ENCODE peak calls at places on chromosome 16, in six cellular contexts. E is RPMI7951, Q is caudate nucleus, F is lower leg skin, A is NB4, W is astrocyte of the spinal cord. O is an unnamed sample.

GRCh38 chr16:87344165-87344930 is 27.2 kb upstream of the C16orf95 start:
- DNase-seq in Q (no peak), F (no peak), A (no peak), E (no peak), W (peak; percentile 27), O (peak; percentile 66)

GRCh38 chr16:72673118-72673517 is 374.8 kb downstream of the ZFHX3 start:
- DNase-seq in F (no peak), E (no peak), A (peak; percentile 27), W (no peak), Q (no peak), O (no peak)

GRCh38 chr16:2278956-2279800 is 11.3 kb upstream of the RNPS1 start:
- DNase-seq in E (no peak), F (no peak), W (no peak), A (no peak), Q (no peak), O (no peak)

GRCh38 chr16:79053577-79053976 is 547.0 kb downstream of the MAF start:
- DNase-seq in A (no peak), Q (no peak), F (no peak), W (no peak), E (no peak), O (peak; percentile 10)

GRCh38 chr16:58418601-58419000 is 26.3 kb downstream of the GINS3 start:
- DNase-seq in Q (no peak), A (peak; percentile 50), W (no peak), F (no peak), E (peak; percentile 91), O (no peak)

GRCh38 chr16:11585460-11586374 is 1.0 kb downstream of the LITAF start:
- DNase-seq in F (no peak), E (no peak), W (no peak), Q (peak; percentile 22), A (peak; percentile 54), O (peak; percentile 66)

GRCh38 chr16:54163197-54163843 is 123.3 kb downstream of the IRX3 start:
- DNase-seq in Q (no peak), A (no peak), E (no peak), W (no peak), F (peak; percentile 52), O (no peak)

GRCh38 chr16:69796285-69797118 is 34.4 kb downstream of the WWP2 start:
- DNase-seq in E (peak; percentile 56), A (peak; percentile 61), Q (peak; percentile 12), W (peak; percentile 79), F (no peak), O (peak; percentile 66)

GRCh38 chr16:67649494-67649931 is 4.6 kb downstream of the CARMIL2 start:
- DNase-seq in Q (no peak), E (peak; percentile 34), W (no peak), F (no peak), A (no peak), O (peak; percentile 99)

GRCh38 chr16:27220991-27221390 is 17.7 kb downstream of the KDM8 start:
- DNase-seq in W (no peak), Q (no peak), F (no peak), A (no peak), E (no peak), O (no peak)

GRCh38 chr16:57824880-57825279 is 22.6 kb upstream of the KIFC3 start:
- DNase-seq in A (no peak), Q (no peak), E (no peak), W (no peak), F (no peak), O (no peak)

GRCh38 chr16:67241008-67241900 is 6.0 kb downstream of the FHOD1 start:
- DNase-seq in Q (no peak), F (no peak), E (peak; percentile 98), W (peak; percentile 75), A (no peak), O (peak; percentile 74)

GRCh38 chr16:20938426-20938825 is 37.9 kb downstream of the LYRM1 start:
- DNase-seq in F (no peak), W (peak; percentile 52), E (peak; percentile 49), A (no peak), Q (no peak), O (no peak)

GRCh38 chr16:76292218-76292617 is 15.0 kb downstream of the CNTNAP4 start:
- DNase-seq in E (no peak), A (no peak), W (no peak), Q (no peak), F (no peak), O (no peak)

GRCh38 chr16:30951785-30952184 is 2.9 kb downstream of the ORAI3 start:
- DNase-seq in E (no peak), Q (no peak), A (no peak), W (peak; percentile 55), F (peak; percentile 93), O (no peak)

GRCh38 chr16:870856-871561 is 70.5 kb upstream of the GNG13 start:
- DNase-seq in E (no peak), Q (no peak), F (no peak), W (no peak), A (no peak), O (no peak)

GRCh38 chr16:55494994-55495421 is 13.9 kb upstream of the LPCAT2 start:
- DNase-seq in W (peak; percentile 91), E (peak; percentile 97), F (peak; percentile 83), Q (peak; percentile 42), A (peak; percentile 63), O (peak; percentile 66)

GRCh38 chr16:53707671-53708070 is 3.7 kb downstream of the FTO start:
- DNase-seq in E (no peak), F (no peak), A (peak; percentile 67), Q (no peak), W (no peak), O (no peak)

GRCh38 chr16:12087901-12088364 is 111.4 kb downstream of the SNX29 start:
- DNase-seq in E (no peak), A (no peak), Q (no peak), W (no peak), F (peak; percentile 79), O (no peak)

GRCh38 chr16:25291580-25291979 is 33.9 kb upstream of the ZKSCAN2 start:
- DNase-seq in W (no peak), Q (no peak), A (no peak), E (no peak), F (no peak), O (no peak)

GRCh38 chr16:47571049-47571448 is 109.9 kb downstream of the PHKB start:
- DNase-seq in Q (no peak), A (no peak), W (no peak), E (no peak), F (no peak), O (no peak)